ENCODE peak calls at places on chromosomes 5 and 9, in seven cellular contexts. One of them, this sample, is unnamed.
A peak's percentile ranks its signal among the peaks of the same experiment; 100 is the strongest.

GRCh38 chr5:82586176-82586575 is 308.0 kb upstream of the RPS23 start:
- DNase-seq in heart left ventricle: no peak
- DNase-seq in astrocyte: no peak
- DNase-seq in small intestine: no peak
- DNase-seq in cardiac muscle cell: peak; percentile 19
- DNase-seq in GM23338: no peak
- DNase-seq in right lobe of liver: no peak
- DNase-seq in this sample: no peak

GRCh38 chr5:36607838-36608783 is 1.7 kb downstream of the SLC1A3 start:
- DNase-seq in heart left ventricle: no peak
- DNase-seq in astrocyte: peak; percentile 67
- DNase-seq in small intestine: no peak
- DNase-seq in cardiac muscle cell: no peak
- DNase-seq in GM23338: no peak
- DNase-seq in right lobe of liver: no peak
- DNase-seq in this sample: no peak

GRCh38 chr5:16169550-16169949 is 10.0 kb downstream of the MARCHF11 start:
- DNase-seq in heart left ventricle: no peak
- DNase-seq in astrocyte: no peak
- DNase-seq in small intestine: no peak
- DNase-seq in cardiac muscle cell: no peak
- DNase-seq in GM23338: no peak
- DNase-seq in right lobe of liver: no peak
- DNase-seq in this sample: no peak

GRCh38 chr5:150473673-150474358 is 24.3 kb upstream of the RPS14 start:
- DNase-seq in heart left ventricle: no peak
- DNase-seq in astrocyte: peak; percentile 96
- DNase-seq in small intestine: no peak
- DNase-seq in cardiac muscle cell: peak; percentile 75
- DNase-seq in GM23338: peak; percentile 96
- DNase-seq in right lobe of liver: no peak
- DNase-seq in this sample: peak; percentile 79

GRCh38 chr9:114047717-114048116 is 30.4 kb downstream of the AMBP start:
- DNase-seq in heart left ventricle: no peak
- DNase-seq in astrocyte: no peak
- DNase-seq in small intestine: peak; percentile 54
- DNase-seq in cardiac muscle cell: peak; percentile 29
- DNase-seq in GM23338: peak; percentile 65
- DNase-seq in right lobe of liver: no peak
- DNase-seq in this sample: no peak

GRCh38 chr9:120915854-120916495 is 10.6 kb downstream of the TRAF1 start:
- DNase-seq in heart left ventricle: no peak
- DNase-seq in astrocyte: no peak
- DNase-seq in small intestine: no peak
- DNase-seq in cardiac muscle cell: no peak
- DNase-seq in GM23338: no peak
- DNase-seq in right lobe of liver: no peak
- DNase-seq in this sample: no peak

GRCh38 chr9:76658510-76659231 is 105.6 kb upstream of the PCA3 start:
- DNase-seq in heart left ventricle: no peak
- DNase-seq in astrocyte: peak; percentile 48
- DNase-seq in small intestine: peak; percentile 78
- DNase-seq in cardiac muscle cell: peak; percentile 47
- DNase-seq in GM23338: peak; percentile 68
- DNase-seq in right lobe of liver: no peak
- DNase-seq in this sample: peak; percentile 62

GRCh38 chr5:120446068-120446492 is 18.0 kb upstream of the PRR16 start:
- DNase-seq in heart left ventricle: peak; percentile 26
- DNase-seq in astrocyte: peak; percentile 89
- DNase-seq in small intestine: no peak
- DNase-seq in cardiac muscle cell: no peak
- DNase-seq in GM23338: no peak
- DNase-seq in right lobe of liver: no peak
- DNase-seq in this sample: peak; percentile 16

GRCh38 chr9:72156586-72156985 is 7.3 kb downstream of the GDA start:
- DNase-seq in heart left ventricle: no peak
- DNase-seq in astrocyte: no peak
- DNase-seq in small intestine: peak; percentile 27
- DNase-seq in cardiac muscle cell: no peak
- DNase-seq in GM23338: no peak
- DNase-seq in right lobe of liver: no peak
- DNase-seq in this sample: no peak

GRCh38 chr5:96718635-96719077 is 56.5 kb downstream of the CAST start:
- DNase-seq in heart left ventricle: peak; percentile 48
- DNase-seq in astrocyte: peak; percentile 44
- DNase-seq in small intestine: peak; percentile 74
- DNase-seq in cardiac muscle cell: no peak
- DNase-seq in GM23338: peak; percentile 26
- DNase-seq in right lobe of liver: peak; percentile 35
- DNase-seq in this sample: no peak

GRCh38 chr9:115328228-115328627 is 210.3 kb upstream of the TNC start:
- DNase-seq in heart left ventricle: peak; percentile 32
- DNase-seq in astrocyte: peak; percentile 92
- DNase-seq in small intestine: no peak
- DNase-seq in cardiac muscle cell: peak; percentile 2
- DNase-seq in GM23338: no peak
- DNase-seq in right lobe of liver: no peak
- DNase-seq in this sample: no peak

GRCh38 chr5:163565931-163566608 is 60.7 kb downstream of the MAT2B start:
- DNase-seq in heart left ventricle: no peak
- DNase-seq in astrocyte: no peak
- DNase-seq in small intestine: peak; percentile 57
- DNase-seq in cardiac muscle cell: peak; percentile 34
- DNase-seq in GM23338: peak; percentile 82
- DNase-seq in right lobe of liver: peak; percentile 46
- DNase-seq in this sample: no peak

GRCh38 chr5:1748271-1748670 is 51.4 kb downstream of the MRPL36 start:
- DNase-seq in heart left ventricle: no peak
- DNase-seq in astrocyte: no peak
- DNase-seq in small intestine: no peak
- DNase-seq in cardiac muscle cell: no peak
- DNase-seq in GM23338: no peak
- DNase-seq in right lobe of liver: peak; percentile 7
- DNase-seq in this sample: no peak

GRCh38 chr5:125476888-125477585 is 730.6 kb upstream of the ZNF608 start:
- DNase-seq in heart left ventricle: no peak
- DNase-seq in astrocyte: peak; percentile 70
- DNase-seq in small intestine: no peak
- DNase-seq in cardiac muscle cell: no peak
- DNase-seq in GM23338: no peak
- DNase-seq in right lobe of liver: no peak
- DNase-seq in this sample: no peak

GRCh38 chr9:114282104-114282485 is 40.8 kb upstream of the ORM1 start:
- DNase-seq in heart left ventricle: peak; percentile 6
- DNase-seq in astrocyte: no peak
- DNase-seq in small intestine: no peak
- DNase-seq in cardiac muscle cell: no peak
- DNase-seq in GM23338: no peak
- DNase-seq in right lobe of liver: no peak
- DNase-seq in this sample: no peak

GRCh38 chr9:119841005-119841404 is 471.8 kb upstream of the BRINP1 start:
- DNase-seq in heart left ventricle: no peak
- DNase-seq in astrocyte: no peak
- DNase-seq in small intestine: no peak
- DNase-seq in cardiac muscle cell: no peak
- DNase-seq in GM23338: no peak
- DNase-seq in right lobe of liver: no peak
- DNase-seq in this sample: no peak

GRCh38 chr9:77543131-77543822 is 104.8 kb downstream of the GNA14 start:
- DNase-seq in heart left ventricle: no peak
- DNase-seq in astrocyte: no peak
- DNase-seq in small intestine: no peak
- DNase-seq in cardiac muscle cell: no peak
- DNase-seq in GM23338: peak; percentile 68
- DNase-seq in right lobe of liver: no peak
- DNase-seq in this sample: peak; percentile 48

GRCh38 chr9:119137479-119137878 is 231.8 kb downstream of the BRINP1 start:
- DNase-seq in heart left ventricle: no peak
- DNase-seq in astrocyte: no peak
- DNase-seq in small intestine: no peak
- DNase-seq in cardiac muscle cell: no peak
- DNase-seq in GM23338: no peak
- DNase-seq in right lobe of liver: no peak
- DNase-seq in this sample: no peak

GRCh38 chr5:173714551-173715428 is 98.3 kb upstream of the BOD1 start:
- DNase-seq in heart left ventricle: no peak
- DNase-seq in astrocyte: peak; percentile 83
- DNase-seq in small intestine: no peak
- DNase-seq in cardiac muscle cell: no peak
- DNase-seq in GM23338: no peak
- DNase-seq in right lobe of liver: no peak
- DNase-seq in this sample: peak; percentile 32

GRCh38 chr9:127022913-127023665 is 99.3 kb downstream of the ANGPTL2 start:
- DNase-seq in heart left ventricle: peak; percentile 20
- DNase-seq in astrocyte: no peak
- DNase-seq in small intestine: no peak
- DNase-seq in cardiac muscle cell: no peak
- DNase-seq in GM23338: no peak
- DNase-seq in right lobe of liver: no peak
- DNase-seq in this sample: no peak

GRCh38 chr5:109452661-109453060 is 42.9 kb upstream of the PJA2 start:
- DNase-seq in heart left ventricle: no peak
- DNase-seq in astrocyte: peak; percentile 27
- DNase-seq in small intestine: no peak
- DNase-seq in cardiac muscle cell: no peak
- DNase-seq in GM23338: no peak
- DNase-seq in right lobe of liver: no peak
- DNase-seq in this sample: no peak

GRCh38 chr5:95304706-95305105 is 19.8 kb upstream of the MCTP1 start:
- DNase-seq in heart left ventricle: no peak
- DNase-seq in astrocyte: no peak
- DNase-seq in small intestine: no peak
- DNase-seq in cardiac muscle cell: no peak
- DNase-seq in GM23338: no peak
- DNase-seq in right lobe of liver: no peak
- DNase-seq in this sample: no peak

DNA sequence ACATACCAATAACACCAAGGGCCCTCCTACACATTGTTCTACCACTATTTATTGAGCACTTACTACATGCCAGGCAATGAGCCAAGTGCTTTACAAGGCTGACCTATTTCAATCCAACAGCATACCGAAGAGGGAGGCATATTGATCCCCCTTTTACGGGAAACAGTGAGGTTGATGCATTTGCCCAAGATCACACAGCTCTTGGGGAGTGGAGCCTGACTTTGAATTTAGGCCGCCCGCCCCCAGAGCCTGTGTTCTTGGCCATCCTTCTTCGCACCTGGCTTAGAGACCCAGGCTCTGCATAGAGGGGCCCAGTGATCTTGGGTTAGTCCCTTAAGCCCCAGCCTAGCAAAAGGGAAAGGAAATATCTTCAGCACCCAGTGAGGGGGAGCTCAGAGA is 158.1 kb upstream of the IER5L start:
- DNase-seq in heart left ventricle: no peak
- DNase-seq in astrocyte: peak; percentile 84
- DNase-seq in small intestine: no peak
- DNase-seq in cardiac muscle cell: no peak
- DNase-seq in GM23338: peak; percentile 53
- DNase-seq in right lobe of liver: no peak
- DNase-seq in this sample: no peak
- H3K4me1 ChIP-seq in heart left ventricle: peaks cover 44% of the 10 kb centered on the region
- H3K4me1 ChIP-seq in astrocyte: peaks cover 60% of the 10 kb centered on the region
- H3K4me1 ChIP-seq in small intestine: no peaks in the 10 kb centered on the region
- H3K4me1 ChIP-seq in cardiac muscle cell: peaks cover 27% of the 10 kb centered on the region
- H3K4me1 ChIP-seq in GM23338: peaks cover 39% of the 10 kb centered on the region
- H3K4me1 ChIP-seq in right lobe of liver: peaks cover 25% of the 10 kb centered on the region
- H3K4me1 ChIP-seq in this sample: peaks cover 14% of the 10 kb centered on the region

DNA sequence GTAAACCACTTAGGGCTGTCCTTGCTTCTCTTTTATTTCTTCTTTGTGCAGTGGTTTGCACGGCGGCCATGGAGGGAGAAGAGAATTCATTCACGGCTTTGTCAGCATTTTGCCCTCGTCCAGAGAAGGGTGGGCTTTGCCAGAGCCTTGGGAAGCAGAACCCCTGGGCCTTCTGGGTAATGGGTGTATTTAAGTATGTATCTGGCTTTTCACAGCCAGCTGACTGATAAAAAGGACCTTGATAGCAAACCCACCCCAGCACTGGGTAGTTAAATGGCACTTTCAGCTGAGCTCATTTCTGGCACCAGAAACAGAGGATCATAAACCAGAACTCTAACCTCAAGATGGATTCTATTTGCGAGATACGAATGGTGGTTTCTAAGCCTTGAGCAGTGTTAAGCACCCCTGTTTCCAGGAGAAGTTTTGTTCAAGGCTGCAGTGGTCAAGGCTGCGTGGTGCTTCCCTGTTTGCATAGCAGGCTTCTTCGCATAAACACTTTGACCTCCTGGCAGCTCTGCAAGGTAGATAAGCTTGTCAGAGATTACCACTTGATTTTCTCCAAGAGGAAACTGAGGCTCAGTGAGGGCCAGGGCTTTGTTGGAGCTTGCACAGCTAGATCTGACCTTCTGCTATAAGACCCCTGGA is 441.6 kb upstream of the KLF4 start:
- DNase-seq in heart left ventricle: no peak
- DNase-seq in astrocyte: no peak
- DNase-seq in small intestine: peak; percentile 52
- DNase-seq in cardiac muscle cell: no peak
- DNase-seq in GM23338: no peak
- DNase-seq in right lobe of liver: no peak
- DNase-seq in this sample: no peak
- H3K4me1 ChIP-seq in heart left ventricle: no peaks in the 10 kb centered on the region
- H3K4me1 ChIP-seq in astrocyte: peaks cover 5% of the 10 kb centered on the region
- H3K4me1 ChIP-seq in small intestine: peaks cover 9% of the 10 kb centered on the region
- H3K4me1 ChIP-seq in cardiac muscle cell: no peaks in the 10 kb centered on the region
- H3K4me1 ChIP-seq in GM23338: no peaks in the 10 kb centered on the region
- H3K4me1 ChIP-seq in right lobe of liver: no peaks in the 10 kb centered on the region
- H3K4me1 ChIP-seq in this sample: no peaks in the 10 kb centered on the region

DNA sequence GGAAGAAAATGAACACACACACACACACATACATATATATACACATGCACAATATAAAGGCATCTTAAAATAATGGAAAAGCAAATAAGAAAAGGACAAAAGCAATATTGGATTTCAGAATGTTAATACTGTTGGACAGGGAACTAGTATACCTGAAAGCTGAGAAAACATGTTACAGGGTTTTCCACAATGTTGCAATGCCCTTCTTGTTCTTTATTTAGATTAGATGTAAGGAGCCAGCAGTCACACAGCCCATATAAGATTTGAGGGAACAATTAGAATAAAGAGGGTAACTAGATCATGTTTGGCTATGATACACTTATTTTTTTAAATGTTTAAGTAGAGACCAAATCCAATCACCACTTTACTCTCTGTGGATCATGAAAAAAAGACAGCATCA is 61.7 kb downstream of the SH3TC2 start:
- DNase-seq in heart left ventricle: no peak
- DNase-seq in astrocyte: no peak
- DNase-seq in small intestine: no peak
- DNase-seq in cardiac muscle cell: no peak
- DNase-seq in GM23338: no peak
- DNase-seq in right lobe of liver: no peak
- DNase-seq in this sample: no peak
- H3K4me1 ChIP-seq in heart left ventricle: peaks cover 8% of the 10 kb centered on the region
- H3K4me1 ChIP-seq in astrocyte: peaks cover 22% of the 10 kb centered on the region
- H3K4me1 ChIP-seq in small intestine: no peaks in the 10 kb centered on the region
- H3K4me1 ChIP-seq in cardiac muscle cell: peaks cover 38% of the 10 kb centered on the region
- H3K4me1 ChIP-seq in GM23338: no peaks in the 10 kb centered on the region
- H3K4me1 ChIP-seq in right lobe of liver: peaks cover 2% of the 10 kb centered on the region
- H3K4me1 ChIP-seq in this sample: peaks cover 51% of the 10 kb centered on the region

DNA sequence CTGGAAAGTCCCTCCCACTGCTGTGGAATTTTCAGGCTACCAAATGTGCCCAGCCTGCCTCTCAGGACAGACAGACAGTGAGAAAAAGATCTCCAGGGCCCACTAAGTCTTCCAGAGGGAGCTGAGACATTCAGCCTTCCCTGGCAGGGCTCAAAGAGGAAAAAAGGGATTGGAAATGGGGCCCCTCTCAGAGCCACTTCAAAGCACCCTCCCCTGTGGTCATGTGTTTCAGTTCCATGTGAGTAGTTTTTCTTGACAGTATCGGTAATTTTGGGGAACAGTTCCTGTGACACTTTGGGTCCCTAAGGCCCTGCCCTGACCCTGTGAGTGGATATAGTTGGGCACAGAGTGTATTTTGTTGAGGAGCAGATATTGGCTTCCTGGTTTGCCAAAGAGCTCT is 25.0 kb downstream of the LARP1 start:
- DNase-seq in heart left ventricle: no peak
- DNase-seq in astrocyte: no peak
- DNase-seq in small intestine: no peak
- DNase-seq in cardiac muscle cell: no peak
- DNase-seq in GM23338: no peak
- DNase-seq in right lobe of liver: no peak
- DNase-seq in this sample: no peak
- H3K4me1 ChIP-seq in heart left ventricle: peaks cover 86% of the 10 kb centered on the region
- H3K4me1 ChIP-seq in astrocyte: peaks cover 11% of the 10 kb centered on the region
- H3K4me1 ChIP-seq in small intestine: peaks cover 8% of the 10 kb centered on the region
- H3K4me1 ChIP-seq in cardiac muscle cell: peaks cover 22% of the 10 kb centered on the region
- H3K4me1 ChIP-seq in GM23338: peaks cover 89% of the 10 kb centered on the region
- H3K4me1 ChIP-seq in right lobe of liver: peaks cover 54% of the 10 kb centered on the region
- H3K4me1 ChIP-seq in this sample: peaks cover 32% of the 10 kb centered on the region

This sample was measured in SJCRH30.